ENCODE peak calls at places on chromosomes 12 and 14, in ten cellular contexts. L is MG63; K is stimulated activated naive CD4-positive, alpha-beta T cell; J is DMS79 treated with DMSO at 0.1 percent for 48 hours; H is COR-L47; Q is fibroblast of pulmonary artery; Z is midbrain; D is endothelial cell of umbilical vein; F is NCI-H1694 treated with DMSO at 0.1 percent for 48 hours; U is lower leg skin. X is an unnamed sample.

GRCh38 chr14:69710378-69710777 is 56.6 kb upstream of the SRSF5 start:
- DNase-seq in D (no peak), U (peak), J (no peak), K (no peak), L (no peak), Q (no peak), Z (no peak), H (no peak), F (peak), X (no peak)

GRCh38 chr14:68785817-68786490 is 6.9 kb downstream of the ZFP36L1 start:
- DNase-seq in D (peak), J (no peak), H (no peak), L (no peak), Z (no peak), Q (peak), U (peak), F (no peak), K (peak), X (peak)

GRCh38 chr12:54958048-54958658 is 26.4 kb downstream of the TESPA1 start:
- DNase-seq in J (no peak), U (no peak), H (peak), Z (peak), K (peak), Q (peak), F (peak), L (peak), D (peak), X (peak)

GRCh38 chr14:76257842-76258397 is 106.2 kb downstream of the GPATCH2L start:
- DNase-seq in Z (no peak), Q (no peak), J (no peak), F (no peak), L (no peak), D (no peak), H (no peak), K (no peak), U (no peak), X (no peak)

GRCh38 chr14:24630872-24631477 is 3.0 kb downstream of the GZMB start:
- DNase-seq in H (peak), D (no peak), Z (no peak), K (no peak), J (peak), U (no peak), Q (peak), F (no peak), L (peak), X (no peak)

GRCh38 chr12:131604146-131604844 is 106.6 kb upstream of the SFSWAP start:
- DNase-seq in Z (no peak), H (no peak), K (peak), F (no peak), L (no peak), U (no peak), D (no peak), Q (no peak), J (no peak), X (no peak)

GRCh38 chr14:99752486-99753121 is 40.6 kb upstream of the EML1 start:
- DNase-seq in Z (no peak), F (no peak), K (no peak), U (no peak), J (no peak), Q (peak), H (no peak), D (peak), L (no peak), X (no peak)

GRCh38 chr14:74922752-74923401 is at the start of gene RPS6KL1:
- DNase-seq in H (peak), Z (peak), F (peak), J (peak), K (peak), Q (peak), L (peak), D (peak), U (peak), X (peak)

GRCh38 chr14:63875311-63875710 is 22.5 kb downstream of the SYNE2 start:
- DNase-seq in U (no peak), K (no peak), D (peak), L (no peak), Q (peak), F (no peak), J (no peak), Z (no peak), H (no peak), X (no peak)

GRCh38 chr12:92108651-92109050 is 37.0 kb downstream of the BTG1 start:
- DNase-seq in D (no peak), Z (no peak), K (no peak), U (no peak), F (no peak), H (no peak), Q (peak), J (no peak), L (peak), X (no peak)

X was measured in RKO.